ENCODE peak calls at places on chromosomes 5 and 9, in eight cellular contexts. R, G, J, Y, Q, I, V and M are unnamed samples.
A peak's percentile ranks its signal among the peaks of the same experiment; 100 is the strongest.

GRCh38 chr5:59275537-59276276 is 617.8 kb downstream of the PDE4D start:
- DNase-seq in Y (no peak), J (peak; percentile 75), I (no peak), G (peak; percentile 63), V (peak; percentile 83), R (no peak), Q (no peak), M (peak; percentile 68)

GRCh38 chr5:126801174-126801991 is 24.4 kb downstream of the LMNB1 start:
- DNase-seq in V (no peak), G (peak; percentile 17), J (no peak), R (no peak), Y (no peak), Q (peak; percentile 31), I (no peak), M (no peak)

GRCh38 chr5:111929261-111929660 is 172.3 kb upstream of the NREP start:
- DNase-seq in V (no peak), G (peak; percentile 30), Q (no peak), I (no peak), Y (no peak), R (no peak), J (no peak), M (no peak)

GRCh38 chr5:42756630-42757601 is at the start of gene CCDC152:
- DNase-seq in R (no peak), I (no peak), Q (peak; percentile 48), Y (no peak), G (peak; percentile 52), J (peak; percentile 89), V (peak; percentile 58), M (no peak)

GRCh38 chr9:34072868-34073590 is 24.3 kb upstream of the UBAP2 start:
- DNase-seq in Q (peak; percentile 84), R (no peak), I (no peak), V (no peak), Y (no peak), J (no peak), G (peak; percentile 93), M (peak; percentile 90)

GRCh38 chr9:83346655-83347393 is 191.4 kb downstream of the FRMD3 start:
- DNase-seq in J (no peak), Q (no peak), G (no peak), R (no peak), Y (no peak), I (no peak), V (no peak), M (no peak)

GRCh38 chr9:127686461-127687393 is 20.1 kb upstream of the CFAP157 start:
- DNase-seq in Y (no peak), I (no peak), Q (no peak), R (no peak), G (no peak), V (no peak), J (no peak), M (no peak)

GRCh38 chr9:137237759-137238726 is 3.0 kb upstream of the TUBB4B start:
- DNase-seq in R (no peak), Y (no peak), V (no peak), G (no peak), J (no peak), I (no peak), Q (peak; percentile 46), M (no peak)

GRCh38 chr9:135907006-135907434 is 326 bp downstream of the CAMSAP1 start:
- DNase-seq in Y (no peak), J (peak; percentile 57), R (no peak), G (peak; percentile 67), V (peak; percentile 89), Q (peak; percentile 3), I (peak; percentile 29), M (no peak)

GRCh38 chr9:78539904-78540303 is 243.0 kb downstream of the PSAT1 start:
- DNase-seq in G (peak; percentile 68), V (no peak), J (no peak), Q (peak; percentile 91), Y (no peak), R (no peak), I (no peak), M (no peak)

GRCh38 chr5:5598547-5599113 is 176.2 kb downstream of the ICE1 start:
- DNase-seq in R (no peak), I (no peak), Q (peak; percentile 73), J (peak; percentile 14), G (no peak), Y (peak; percentile 82), V (no peak), M (no peak)

DNA sequence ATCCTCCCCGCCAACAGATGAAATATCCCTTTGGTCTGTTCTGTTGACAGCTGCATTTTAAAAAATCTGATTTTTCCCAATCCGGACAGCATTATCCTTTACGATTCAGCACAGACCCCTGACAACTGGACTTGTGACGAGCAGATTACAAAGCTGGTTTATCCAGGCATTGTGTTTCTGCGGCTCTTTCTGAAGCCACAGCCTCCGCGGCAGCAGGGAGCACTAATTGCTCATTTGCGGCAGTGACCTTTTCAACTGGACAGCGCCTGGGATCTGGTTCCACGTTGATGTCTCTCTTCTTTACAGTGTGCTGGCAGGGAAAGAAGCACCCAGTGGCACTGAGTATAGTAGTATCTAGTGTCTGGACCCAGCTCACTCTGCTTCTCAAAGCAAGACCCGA is 351.2 kb downstream of the ZNF608 start:
- DNase-seq in Y (no peak), J (peak; percentile 4), R (no peak), V (peak; percentile 85), G (no peak), Q (no peak), I (no peak), M (no peak)
- TF ChIP-seq EZH2phosphoT487 in Y (no peak), J (no peak), R (no peak), V (peak; percentile 90), G (no peak), Q (no peak), I (no peak), M (no peak)

GRCh38 chr5:172805018-172805683 is 28.9 kb upstream of the ERGIC1 start:
- DNase-seq in Q (no peak), J (no peak), Y (no peak), R (no peak), I (no peak), G (no peak), V (no peak), M (no peak)

GRCh38 chr5:172807766-172808311 is 26.2 kb upstream of the ERGIC1 start:
- DNase-seq in V (no peak), G (peak; percentile 39), Y (no peak), R (no peak), I (no peak), Q (no peak), J (no peak), M (no peak)

GRCh38 chr5:172805736-172806255 is 28.3 kb upstream of the ERGIC1 start:
- DNase-seq in Y (no peak), I (no peak), J (no peak), V (no peak), R (no peak), G (no peak), Q (no peak), M (no peak)

GRCh38 chr5:172809774-172810173 is 24.3 kb upstream of the ERGIC1 start:
- DNase-seq in J (no peak), G (no peak), V (no peak), R (no peak), Y (no peak), Q (no peak), I (no peak), M (no peak)

DNA sequence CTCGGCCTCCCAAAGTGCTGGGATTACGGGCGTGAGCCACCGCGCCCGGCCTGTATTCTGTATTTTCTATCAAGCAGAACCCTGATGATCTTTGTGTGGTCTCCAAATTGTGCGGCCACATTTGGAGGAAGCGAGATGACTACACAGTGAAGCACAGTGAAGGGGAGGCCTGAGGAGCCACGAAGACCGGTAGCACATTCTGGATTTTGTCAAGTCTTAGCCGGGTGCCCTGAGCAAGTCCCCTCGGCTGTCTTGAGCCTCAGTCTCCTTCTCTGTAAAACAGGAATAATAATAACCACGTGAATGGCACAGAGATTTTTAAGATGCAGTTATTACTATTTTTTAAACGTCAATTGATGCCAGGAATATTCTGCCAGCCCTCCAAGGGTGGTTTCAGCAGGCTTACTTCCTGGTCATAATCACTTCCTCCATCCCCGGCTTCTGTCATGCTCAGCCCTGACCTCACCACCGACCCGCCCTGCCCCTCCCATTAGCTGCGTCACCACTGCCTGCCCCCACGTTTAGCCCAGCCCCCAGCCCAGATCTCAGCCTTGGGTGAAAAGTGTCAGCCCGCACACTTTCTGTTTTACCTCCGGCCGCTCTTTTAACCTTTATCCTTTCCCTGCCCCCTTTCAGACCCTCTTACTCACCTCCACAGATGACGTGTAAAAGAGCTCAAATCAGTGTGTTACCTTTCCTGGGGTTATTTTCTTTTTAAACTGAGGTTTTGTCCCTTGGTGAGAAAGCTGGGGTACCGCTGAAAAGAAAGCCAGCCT is 27.0 kb upstream of the ERGIC1 start:
- DNase-seq in Q (peak; percentile 75), I (peak; percentile 82), V (peak; percentile 56), G (peak; percentile 96), J (peak; percentile 79), R (peak; percentile 68), Y (peak; percentile 76), M (peak; percentile 93)
- H3K4me3 ChIP-seq in Q (no peak overlapping the region), I (peak overlapping the region; percentile 63), V (no peak overlapping the region), G (peak overlapping the region; percentile 71), J (peak overlapping the region; percentile 33), R (peak overlapping the region; percentile 11), Y (peak overlapping the region; percentile 31), M (no peak overlapping the region)

GRCh38 chr5:82922086-82922734 is 155.0 kb downstream of the TMEM167A start:
- DNase-seq in J (no peak), Y (no peak), G (no peak), V (peak; percentile 61), Q (no peak), R (no peak), I (no peak), M (no peak)

GRCh38 chr5:82918311-82919031 is 158.7 kb downstream of the TMEM167A start:
- DNase-seq in Q (no peak), Y (peak; percentile 48), J (no peak), R (no peak), G (no peak), I (no peak), V (no peak), M (no peak)

GRCh38 chr5:82924990-82925385 is 152.2 kb downstream of the TMEM167A start:
- DNase-seq in V (no peak), R (no peak), I (no peak), Y (no peak), Q (peak; percentile 20), G (no peak), J (no peak), M (no peak)

DNA sequence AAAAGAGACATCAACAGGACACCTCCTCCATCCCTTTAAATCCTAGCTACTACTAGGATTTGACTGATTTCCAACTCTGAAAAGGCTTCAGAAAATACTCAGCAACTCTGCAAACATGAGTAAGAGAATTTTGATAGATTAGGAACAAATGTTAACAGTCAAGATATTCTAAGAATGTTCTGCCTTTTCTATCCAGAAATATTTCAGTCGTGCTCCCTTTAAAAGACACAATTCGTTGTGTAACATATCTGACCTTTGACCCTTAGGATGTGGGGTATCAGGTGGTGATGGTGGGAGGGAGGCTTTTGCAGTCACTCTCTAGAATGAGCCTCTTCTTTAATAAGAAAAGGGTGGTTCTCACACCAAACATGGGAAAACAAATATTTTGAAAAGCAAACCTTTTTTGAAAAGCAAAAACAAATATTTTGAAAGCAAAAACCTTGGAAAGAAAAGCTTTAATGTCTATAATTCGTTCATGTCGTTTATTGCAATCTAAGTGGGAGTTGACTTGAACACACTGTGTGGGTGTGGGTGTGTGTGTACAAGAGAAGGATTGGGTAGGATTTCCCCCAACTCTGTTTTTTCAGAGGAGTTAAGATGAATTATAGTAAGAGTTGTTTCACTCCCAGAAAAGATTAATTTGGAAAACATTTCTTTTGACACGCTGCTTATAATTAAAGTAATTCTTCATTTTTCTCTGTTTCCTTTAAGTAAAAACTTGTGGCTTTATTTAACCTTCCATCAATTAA is 152.8 kb downstream of the TMEM167A start:
- DNase-seq in I (no peak), G (no peak), Y (no peak), R (no peak), J (no peak), V (no peak), Q (peak; percentile 15), M (no peak)
- TF ChIP-seq EZH2phosphoT487 in I (no peak), G (no peak), Y (no peak), R (no peak), J (no peak), V (no peak), Q (no peak), M (no peak)

GRCh38 chr9:35790385-35791291 is 753 bp upstream of the NPR2 start:
- DNase-seq in R (peak; percentile 73), I (peak; percentile 66), Q (peak; percentile 77), G (peak; percentile 91), V (peak; percentile 87), J (peak; percentile 90), Y (no peak), M (peak; percentile 90)
- H3K4me3 ChIP-seq in R (no peak overlapping the region), I (no peak overlapping the region), Q (no peak overlapping the region), G (peak overlapping the region; percentile 47), V (peak overlapping the region; percentile 51), J (peak overlapping the region; percentile 64), Y (no peak overlapping the region), M (no peak overlapping the region)